ENCODE peak calls at places on chromosomes 4 and X, in nine cellular contexts. K is uterus; I is glutamatergic neuron; Z is HT-29; A is GM03348; T is cerebellum; U is T-cell; W is stimulated activated CD4-positive, alpha-beta T cell treated with anti-CD3 and anti-CD28 coated beads, TNF-alpha, amount 100 ng/mL, for 1 hour; V is mucosa of gallbladder. E is an unnamed sample.

GRCh38 chr4:152283806-152284470 is 252.0 kb downstream of the FBXW7 start:
- DNase-seq in K (no peak), I (no peak), Z (no peak), A (peak), T (no peak), U (no peak), W (no peak), V (no peak), E (no peak)

GRCh38 chr4:3745886-3746656 is 20.1 kb upstream of the ADRA2C start:
- DNase-seq in K (no peak), I (no peak), Z (no peak), A (no peak), T (no peak), U (no peak), W (no peak), V (no peak), E (no peak)

GRCh38 chrX:12974217-12974796 is 603 bp upstream of the TMSB4X start:
- DNase-seq in K (peak), I (peak), Z (no peak), A (peak), T (no peak), U (no peak), W (no peak), V (peak), E (no peak)

GRCh38 chr4:1214101-1215095 is 34.5 kb downstream of the CTBP1 start:
- DNase-seq in K (no peak), I (peak), Z (no peak), A (no peak), T (no peak), U (no peak), W (no peak), V (no peak), E (no peak)

GRCh38 chr4:39367166-39367565 is 1.0 kb upstream of the RFC1 start:
- DNase-seq in K (no peak), I (no peak), Z (no peak), A (no peak), T (no peak), U (no peak), W (no peak), V (no peak), E (no peak)

GRCh38 chr4:29852537-29852936 is 867.6 kb upstream of the PCDH7 start:
- DNase-seq in K (no peak), I (no peak), Z (no peak), A (no peak), T (no peak), U (no peak), W (no peak), V (no peak), E (no peak)

GRCh38 chrX:101252634-101253033 is 33.0 kb downstream of the DRP2 start:
- DNase-seq in K (no peak), I (no peak), Z (no peak), A (peak), T (no peak), U (no peak), W (no peak), V (no peak), E (no peak)

GRCh38 chrX:39729834-39730670 is 367.7 kb downstream of the BCOR start:
- DNase-seq in K (no peak), I (peak), Z (no peak), A (no peak), T (no peak), U (no peak), W (no peak), V (no peak), E (no peak)

GRCh38 chr4:76781698-76782595 is 116.0 kb downstream of the SOWAHB start:
- DNase-seq in K (no peak), I (no peak), Z (peak), A (peak), T (no peak), U (no peak), W (no peak), V (no peak), E (peak)

GRCh38 chrX:107599371-107599970 is 28.8 kb upstream of the PRPS1 start:
- DNase-seq in K (no peak), I (no peak), Z (no peak), A (no peak), T (no peak), U (no peak), W (no peak), V (no peak), E (no peak)

GRCh38 chrX:70433848-70434351 is 10.7 kb upstream of the DLG3 start:
- DNase-seq in K (peak), I (peak), Z (peak), A (peak), T (peak), U (peak), W (peak), V (peak), E (no peak)

GRCh38 chr4:100348472-100348871 is 158.2 kb upstream of the DDIT4L start:
- DNase-seq in K (no peak), I (no peak), Z (peak), A (peak), T (no peak), U (no peak), W (no peak), V (no peak), E (no peak)

GRCh38 chr4:5572751-5573150 is 135.6 kb downstream of the EVC2 start:
- DNase-seq in K (no peak), I (no peak), Z (no peak), A (no peak), T (no peak), U (no peak), W (no peak), V (no peak), E (no peak)

GRCh38 chr4:65241257-65241997 is 428.9 kb downstream of the EPHA5 start:
- DNase-seq in K (no peak), I (no peak), Z (no peak), A (no peak), T (no peak), U (no peak), W (no peak), V (no peak), E (no peak)

GRCh38 chr4:173448557-173448918 is 49.6 kb upstream of the SCRG1 start:
- DNase-seq in K (no peak), I (no peak), Z (no peak), A (peak), T (no peak), U (no peak), W (no peak), V (no peak), E (no peak)

GRCh38 chr4:158443731-158444130 is 78.0 kb upstream of the RXFP1 start:
- DNase-seq in K (no peak), I (no peak), Z (no peak), A (no peak), T (no peak), U (no peak), W (no peak), V (no peak), E (no peak)

GRCh38 chr4:121541696-121542095 is 155.1 kb downstream of the ANXA5 start:
- DNase-seq in K (no peak), I (no peak), Z (no peak), A (no peak), T (no peak), U (no peak), W (no peak), V (no peak), E (no peak)

GRCh38 chr4:185738038-185738552 is 73.9 kb downstream of the SORBS2 start:
- DNase-seq in K (no peak), I (no peak), Z (no peak), A (peak), T (peak), U (no peak), W (no peak), V (no peak), E (no peak)